ENCODE peak calls at places on chromosomes 1 and 21, in ten cellular contexts. E is adrenal gland, D is endothelial cell of umbilical vein, S is psoas muscle, H is IMR-90, T is breast epithelium, R is left lung, A is tibial artery, L is right lobe of liver, Q is GM23338. C is an unnamed sample. For H3K4me1, the result is how much of the 10 kb centered on the place peaks cover.

GRCh38 chr21:34986561-34987533 is 62.3 kb downstream of the RUNX1 start:
- DNase-seq in A (no peak), Q (peak), T (no peak), L (no peak), R (no peak), H (peak), S (no peak), E (no peak), D (no peak), C (no peak)

GRCh38 chr1:55781944-55782482 is 566.8 kb upstream of the USP24 start:
- DNase-seq in L (no peak), S (no peak), A (no peak), R (no peak), E (no peak), T (no peak), H (peak), D (no peak), Q (no peak), C (no peak)

GRCh38 chr1:94463765-94464330 is 45.7 kb downstream of the ABCD3 start:
- DNase-seq in A (no peak), H (peak), T (no peak), D (peak), S (no peak), L (no peak), Q (peak), R (no peak), E (no peak), C (no peak)

GRCh38 chr1:62037274-62037673 is 157.4 kb upstream of the L1TD1 start:
- DNase-seq in A (no peak), R (no peak), T (no peak), S (no peak), L (no peak), E (no peak), Q (no peak), H (no peak), D (no peak), C (no peak)

GRCh38 chr1:10057305-10057704 is 24.5 kb downstream of the UBE4B start:
- DNase-seq in H (peak), R (no peak), D (no peak), S (no peak), E (peak), T (no peak), L (no peak), Q (no peak), A (peak), C (no peak)

GRCh38 chr1:21955474-21956281 is 18.6 kb upstream of the HSPG2 start:
- DNase-seq in R (no peak), Q (peak), H (no peak), S (peak), T (no peak), A (no peak), D (no peak), E (no peak), L (no peak), C (no peak)

GRCh38 chr1:228158151-228158571 is 7.4 kb upstream of the IBA57 start:
- DNase-seq in R (peak), A (no peak), S (peak), T (no peak), H (no peak), L (peak), E (no peak), D (no peak), Q (peak), C (peak)

GRCh38 chr21:22993144-22993543 is 1994.9 kb downstream of the NCAM2 start:
- DNase-seq in R (no peak), T (no peak), S (no peak), H (no peak), Q (no peak), A (no peak), D (no peak), L (no peak), E (no peak), C (no peak)

GRCh38 chr1:8259498-8260290 is 58.2 kb upstream of the SLC45A1 start:
- DNase-seq in A (peak), D (peak), H (peak), Q (no peak), E (peak), R (no peak), L (peak), S (peak), T (peak), C (no peak)

GRCh38 chr1:2956571-2956970 is 64.7 kb upstream of the ACTRT2 start:
- DNase-seq in E (no peak), D (no peak), T (no peak), R (no peak), H (no peak), A (no peak), L (no peak), Q (no peak), S (no peak), C (no peak)

GRCh38 chr1:25253911-25254310 is 6.7 kb upstream of the RSRP1 start:
- DNase-seq in A (no peak), T (no peak), D (no peak), S (no peak), E (no peak), Q (peak), R (no peak), H (peak), L (no peak), C (no peak)

GRCh38 chr21:26405735-26406361 is 167.2 kb downstream of the CYYR1 start:
- DNase-seq in Q (peak), T (no peak), H (peak), E (peak), A (no peak), S (no peak), D (peak), L (no peak), R (no peak), C (no peak)

GRCh38 chr1:113036639-113037321 is 36.2 kb upstream of the LRIG2 start:
- DNase-seq in T (no peak), S (no peak), Q (no peak), L (no peak), H (no peak), E (no peak), D (no peak), A (no peak), R (no peak), C (no peak)

GRCh38 chr1:7221823-7222462 is 436.7 kb downstream of the CAMTA1 start:
- DNase-seq in D (no peak), L (no peak), E (peak), Q (no peak), H (peak), T (no peak), A (no peak), S (no peak), R (no peak), C (no peak)

GRCh38 chr1:197065549-197065948 is 1.5 kb downstream of the F13B start:
- DNase-seq in A (no peak), Q (no peak), L (no peak), R (no peak), S (no peak), H (peak), D (no peak), T (no peak), E (no peak), C (no peak)

GRCh38 chr1:21574464-21575151 is 65.4 kb downstream of the ALPL start:
- DNase-seq in T (peak), D (no peak), A (no peak), L (no peak), R (peak), H (no peak), S (peak), E (peak), Q (peak), C (peak)

GRCh38 chr1:107652976-107653375 is 312.0 kb downstream of the VAV3 start:
- DNase-seq in Q (no peak), D (no peak), E (no peak), T (no peak), L (no peak), H (no peak), R (no peak), S (no peak), A (no peak), C (no peak)

GRCh38 chr1:44725309-44725698 is 5.7 kb downstream of the RNU5D-1 start:
- DNase-seq in L (no peak), Q (no peak), R (no peak), D (no peak), A (no peak), E (no peak), S (no peak), H (no peak), T (no peak), C (no peak)

GRCh38 chr1:3553166-3553939 is 58.0 kb downstream of the MEGF6 start:
- DNase-seq in A (no peak), E (peak), R (no peak), D (no peak), Q (no peak), S (no peak), L (no peak), H (peak), T (no peak), C (no peak)

GRCh38 chr1:109864063-109864822 is 46.4 kb upstream of the CSF1 start:
- DNase-seq in Q (peak), T (no peak), R (no peak), D (no peak), E (peak), L (no peak), H (peak), A (no peak), S (no peak), C (no peak)

GRCh38 chr21:41482321-41482720 is 25.6 kb downstream of the TMPRSS2 start:
- DNase-seq in E (no peak), D (no peak), Q (no peak), L (no peak), R (no peak), H (peak), A (no peak), S (no peak), T (no peak), C (no peak)

GRCh38 chr1:81708239-81708638 is 92.5 kb upstream of the ADGRL2 start:
- DNase-seq in A (no peak), H (no peak), L (no peak), T (no peak), R (no peak), S (no peak), Q (no peak), D (no peak), E (no peak), C (no peak)

GRCh38 chr1:48109390-48110009 is 112.3 kb upstream of the TRABD2B start:
- DNase-seq in L (no peak), E (no peak), T (no peak), H (peak), A (no peak), D (peak), R (no peak), Q (peak), S (no peak), C (no peak)

GRCh38 chr1:51309291-51309690 is 21.1 kb downstream of the TTC39A start:
- DNase-seq in L (no peak), S (no peak), Q (no peak), E (no peak), D (no peak), H (no peak), T (no peak), A (no peak), R (no peak), C (no peak)

GRCh38 chr1:226520640-226521355 is 27.8 kb upstream of the STUM start:
- DNase-seq in E (peak), H (no peak), A (no peak), S (no peak), L (no peak), T (no peak), Q (peak), R (no peak), D (no peak), C (no peak)

GRCh38 chr1:161314201-161314981 is at the start of gene SDHC:
- DNase-seq in R (peak), L (peak), Q (peak), T (peak), E (peak), H (peak), D (peak), S (peak), A (peak), C (peak)
- TF ChIP-seq CTCF in R (no peak), L (peak), Q (peak), T (no peak), E (peak), H (peak), D (peak), S (peak), A (no peak), C (peak)

GRCh38 chr1:225462429-225462713 is 34.5 kb upstream of the LBR start:
- DNase-seq in S (peak), E (no peak), T (no peak), R (no peak), H (no peak), Q (no peak), A (no peak), D (no peak), L (no peak), C (no peak)

GRCh38 chr1:225461533-225462428 is 33.9 kb upstream of the LBR start:
- DNase-seq in L (peak), H (no peak), S (peak), T (no peak), R (no peak), Q (no peak), D (no peak), E (peak), A (peak), C (no peak)

GRCh38 chr1:225460737-225461532 is 33.1 kb upstream of the LBR start:
- DNase-seq in S (peak), Q (no peak), T (no peak), E (no peak), A (peak), D (no peak), R (no peak), H (no peak), L (no peak), C (no peak)

GRCh38 chr1:225458222-225458631 is 30.4 kb upstream of the LBR start:
- DNase-seq in S (no peak), R (no peak), L (no peak), E (no peak), T (no peak), H (peak), Q (no peak), D (no peak), A (peak), C (no peak)

DNA sequence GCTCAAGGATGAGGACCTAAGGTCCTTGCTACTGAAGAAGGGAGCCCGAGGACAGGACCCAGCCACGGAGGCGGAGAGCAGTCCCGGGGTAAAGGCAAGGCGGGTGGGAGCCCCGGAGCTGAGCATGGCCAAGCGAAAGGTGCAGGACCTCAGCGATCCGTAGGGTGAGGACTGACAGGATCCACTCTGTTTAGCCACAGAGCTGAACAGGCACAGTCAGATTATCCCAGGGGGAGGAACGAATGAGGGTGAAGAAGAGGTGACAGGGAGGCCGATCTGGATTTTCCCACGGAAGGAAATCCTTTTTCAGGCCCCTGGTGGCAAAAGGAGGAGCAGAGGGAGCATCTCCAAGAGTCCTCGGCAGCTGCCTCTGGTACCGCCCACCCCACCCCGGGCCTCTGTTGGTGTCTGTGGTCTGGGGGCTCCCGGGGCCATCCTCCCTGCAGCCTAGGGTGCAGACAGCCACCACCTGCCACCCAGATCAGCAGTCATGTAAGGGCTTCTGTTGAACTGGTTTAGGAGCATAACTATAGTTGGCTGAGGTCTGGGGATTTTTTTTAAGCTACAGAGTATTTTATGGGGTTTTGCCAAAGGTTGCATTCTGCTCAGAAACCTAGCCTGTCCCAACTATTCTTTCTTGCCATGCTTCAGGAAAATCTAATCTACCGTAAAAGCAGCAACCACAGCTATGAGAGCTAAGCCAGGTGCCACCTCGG is 32.3 kb upstream of the LBR start:
- DNase-seq in T (no peak), D (no peak), S (peak), H (no peak), L (no peak), A (peak), E (no peak), R (no peak), Q (peak), C (no peak)
- H3K4me1 ChIP-seq in T (under half), D (under half), S (under half), H (under half), L (under half), A (under half), E (under half), R (under half), Q (under half), C (under half)

GRCh38 chr1:78553859-78554258 is 63.1 kb downstream of the PTGFR start:
- DNase-seq in R (no peak), E (no peak), T (no peak), Q (peak), D (no peak), H (no peak), S (no peak), A (no peak), L (no peak), C (no peak)
- TF ChIP-seq CTCF in R (no peak), E (no peak), T (no peak), Q (peak), D (peak), H (no peak), S (no peak), A (no peak), L (no peak), C (no peak)

GRCh38 chr1:1781526-1781903 is 3.2 kb upstream of the NADK start:
- DNase-seq in H (no peak), E (no peak), R (no peak), T (no peak), Q (no peak), A (no peak), S (peak), D (no peak), L (no peak), C (no peak)
- H3K4me1 ChIP-seq in H (under half), E (half or more), R (half or more), T (under half), Q (under half), A (half or more), S (under half), D (under half), L (under half), C (half or more)

GRCh38 chr1:42737257-42737656 is 2.8 kb downstream of the CLDN19 start:
- DNase-seq in D (no peak), A (no peak), E (no peak), T (peak), Q (no peak), R (no peak), L (peak), H (no peak), S (no peak), C (no peak)

GRCh38 chr1:42735056-42735455 is 5.0 kb downstream of the CLDN19 start:
- DNase-seq in H (no peak), Q (no peak), E (peak), L (no peak), S (no peak), D (no peak), T (no peak), R (no peak), A (no peak), C (no peak)

GRCh38 chr1:42736571-42737200 is 3.4 kb downstream of the CLDN19 start:
- DNase-seq in R (no peak), S (no peak), H (no peak), A (no peak), E (no peak), D (no peak), T (no peak), L (no peak), Q (no peak), C (no peak)

GRCh38 chr1:42735477-42736105 is 4.4 kb downstream of the CLDN19 start:
- DNase-seq in A (no peak), L (no peak), E (no peak), S (no peak), R (no peak), Q (no peak), D (no peak), T (no peak), H (no peak), C (no peak)

GRCh38 chr1:42736152-42736551 is 3.9 kb downstream of the CLDN19 start:
- DNase-seq in D (no peak), L (peak), A (no peak), H (no peak), S (no peak), E (no peak), Q (peak), R (no peak), T (no peak), C (no peak)
- TF ChIP-seq CTCF in D (peak), L (no peak), A (no peak), H (peak), S (no peak), E (no peak), Q (peak), R (no peak), T (no peak), C (no peak)

GRCh38 chr1:178740491-178740890 is 15.4 kb downstream of the RALGPS2 start:
- DNase-seq in A (no peak), R (no peak), H (no peak), D (no peak), E (no peak), L (no peak), T (no peak), Q (no peak), S (no peak), C (no peak)
- H3K4me1 ChIP-seq in A (under half), R (under half), H (under half), D (under half), E (under half), L (under half), T (under half), Q (under half), S (under half), C (under half)

GRCh38 chr1:18707696-18708257 is 77.1 kb downstream of the PAX7 start:
- DNase-seq in S (no peak), A (no peak), T (no peak), R (no peak), L (no peak), Q (no peak), H (no peak), D (no peak), E (no peak), C (no peak)

GRCh38 chr1:18705811-18706210 is 75.2 kb downstream of the PAX7 start:
- DNase-seq in S (no peak), T (no peak), A (no peak), D (no peak), E (no peak), L (no peak), H (no peak), Q (no peak), R (no peak), C (no peak)

GRCh38 chr1:18701183-18701582 is 70.5 kb downstream of the PAX7 start:
- DNase-seq in S (no peak), E (no peak), A (no peak), R (no peak), L (no peak), Q (no peak), T (no peak), H (no peak), D (no peak), C (no peak)

GRCh38 chr1:18700530-18700929 is 69.9 kb downstream of the PAX7 start:
- DNase-seq in T (no peak), L (no peak), S (no peak), H (no peak), A (no peak), E (no peak), D (no peak), R (no peak), Q (no peak), C (no peak)

GRCh38 chr1:18703041-18703621 is 72.5 kb downstream of the PAX7 start:
- DNase-seq in R (no peak), S (no peak), A (no peak), L (peak), T (no peak), D (no peak), Q (peak), E (no peak), H (no peak), C (no peak)
- TF ChIP-seq CTCF in R (no peak), S (no peak), A (no peak), L (no peak), T (no peak), D (no peak), Q (peak), E (no peak), H (no peak), C (no peak)

GRCh38 chr1:23591460-23592208 is 32.3 kb upstream of the ID3 start:
- DNase-seq in A (no peak), H (peak), T (no peak), R (no peak), E (no peak), D (no peak), Q (no peak), L (peak), S (peak), C (no peak)
- H3K4me1 ChIP-seq in A (under half), H (under half), T (under half), R (under half), E (under half), D (under half), Q (under half), L (under half), S (under half), C (under half)